ENCODE peak calls at places on chromosomes 2 and 18, in ten cellular contexts. W, F, Y, A, P, G, S, Z, U and E are unnamed samples.

GRCh38 chr18:5975111-5975622 is 79.8 kb upstream of the TMEM200C start:
- DNase-seq in W (no peak), Y (no peak), G (no peak), S (no peak), A (no peak), F (no peak), U (peak), Z (no peak), P (no peak), E (no peak)

GRCh38 chr2:53505814-53506213 is 261.8 kb upstream of the CHAC2 start:
- DNase-seq in U (no peak), S (no peak), Y (no peak), Z (no peak), G (no peak), W (no peak), A (no peak), P (no peak), F (no peak), E (peak)

GRCh38 chr2:142065700-142066099 is 65.1 kb downstream of the LRP1B start:
- DNase-seq in Y (no peak), U (no peak), W (no peak), P (no peak), F (no peak), A (no peak), G (no peak), Z (no peak), S (no peak), E (no peak)

GRCh38 chr2:157460897-157461296 is 17.0 kb upstream of the CYTIP start:
- DNase-seq in P (no peak), W (no peak), S (no peak), Y (no peak), A (no peak), G (no peak), Z (no peak), U (no peak), F (no peak), E (no peak)

GRCh38 chr2:98479959-98480524 is 35.4 kb downstream of the INPP4A start:
- DNase-seq in S (peak), Z (no peak), G (no peak), A (no peak), U (no peak), W (no peak), Y (peak), P (peak), F (no peak), E (no peak)

GRCh38 chr2:175571078-175571653 is 389.7 kb upstream of the ATP5MC3 start:
- DNase-seq in A (no peak), P (no peak), S (no peak), W (no peak), Z (no peak), U (no peak), F (no peak), Y (no peak), G (no peak), E (no peak)

GRCh38 chr18:6497543-6497942 is 82.8 kb upstream of the L3MBTL4 start:
- DNase-seq in P (no peak), S (no peak), F (no peak), W (no peak), Z (no peak), U (no peak), Y (no peak), G (no peak), A (no peak), E (no peak)

GRCh38 chr2:100809486-100809885 is 10.5 kb upstream of the NPAS2 start:
- DNase-seq in P (no peak), Y (no peak), S (no peak), Z (no peak), U (no peak), W (no peak), A (no peak), G (no peak), F (no peak), E (no peak)

DNA sequence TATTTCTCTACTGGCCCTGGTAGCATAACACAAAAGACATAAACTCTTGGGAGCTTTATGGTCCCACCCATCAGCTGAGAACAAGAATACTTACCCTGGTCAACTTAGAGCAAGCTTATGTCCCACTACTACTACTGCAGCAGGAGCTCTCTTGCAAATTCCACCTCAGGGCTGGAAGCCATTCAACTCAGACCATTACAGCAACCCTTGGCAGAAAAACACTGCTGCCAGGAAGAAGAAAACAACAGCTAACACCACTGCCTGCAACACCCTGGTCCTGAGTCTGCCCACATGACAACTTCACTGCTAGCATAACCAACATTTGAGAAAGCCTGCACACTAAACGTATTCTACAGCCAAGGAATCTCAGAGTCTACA is 28.2 kb downstream of the SULT1C2 start:
- DNase-seq in Z (no peak), Y (no peak), S (no peak), U (peak), A (no peak), G (no peak), W (no peak), F (no peak), P (no peak), E (no peak)
- H3K4me3 ChIP-seq in Z (no peak), Y (no peak), S (no peak), U (no peak), A (no peak), G (no peak), W (no peak), F (no peak), P (no peak), E (no peak)

DNA sequence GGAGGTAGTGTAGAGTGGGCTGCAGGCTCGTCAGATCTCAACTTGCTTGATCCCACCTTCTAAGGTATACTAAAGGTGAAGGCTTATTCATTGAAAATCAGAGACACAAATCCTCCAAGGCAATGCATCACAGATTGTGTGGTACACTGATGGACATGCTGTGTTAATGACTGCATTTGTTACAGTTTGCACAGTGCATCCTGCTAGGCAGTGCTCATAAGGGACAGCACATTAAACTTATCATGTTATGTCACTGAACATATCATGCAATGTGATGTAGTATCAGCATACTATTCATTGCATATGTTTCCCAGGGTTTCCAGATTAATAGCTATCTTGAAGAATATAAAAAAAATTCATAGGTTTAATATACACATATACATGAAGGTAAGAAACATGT is 225.3 kb downstream of the NCKAP5 start:
- DNase-seq in U (no peak), Z (no peak), S (no peak), P (no peak), W (no peak), G (no peak), F (no peak), A (no peak), Y (no peak), E (no peak)
- H3K4me3 ChIP-seq in U (no peak), Z (no peak), S (no peak), P (no peak), W (no peak), G (no peak), F (no peak), A (no peak), Y (no peak), E (no peak)

DNA sequence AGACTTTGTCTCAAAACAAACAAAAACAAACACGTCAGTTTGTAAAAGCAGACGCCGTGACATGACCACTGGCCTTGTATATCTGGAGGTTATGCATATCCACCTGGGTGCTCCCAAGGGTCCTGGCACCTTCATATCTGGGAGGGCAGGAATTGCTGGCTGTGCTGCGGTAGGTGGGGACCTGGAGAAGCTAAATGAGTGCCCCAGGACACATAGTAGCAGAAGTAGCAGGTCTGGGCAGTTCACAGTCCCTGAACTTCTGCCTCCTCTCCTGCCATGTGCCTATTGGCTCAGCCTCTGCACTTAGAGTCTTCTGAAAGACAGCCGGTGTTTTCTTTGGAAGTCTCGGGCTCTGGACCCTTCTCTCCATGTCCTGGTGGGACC is 30.9 kb upstream of the IL1R2 start:
- DNase-seq in P (peak), A (no peak), F (no peak), U (no peak), W (no peak), Z (no peak), G (no peak), Y (no peak), S (no peak), E (no peak)
- H3K4me3 ChIP-seq in P (no peak), A (no peak), F (no peak), U (no peak), W (no peak), Z (no peak), G (no peak), Y (no peak), S (no peak), E (no peak)

DNA sequence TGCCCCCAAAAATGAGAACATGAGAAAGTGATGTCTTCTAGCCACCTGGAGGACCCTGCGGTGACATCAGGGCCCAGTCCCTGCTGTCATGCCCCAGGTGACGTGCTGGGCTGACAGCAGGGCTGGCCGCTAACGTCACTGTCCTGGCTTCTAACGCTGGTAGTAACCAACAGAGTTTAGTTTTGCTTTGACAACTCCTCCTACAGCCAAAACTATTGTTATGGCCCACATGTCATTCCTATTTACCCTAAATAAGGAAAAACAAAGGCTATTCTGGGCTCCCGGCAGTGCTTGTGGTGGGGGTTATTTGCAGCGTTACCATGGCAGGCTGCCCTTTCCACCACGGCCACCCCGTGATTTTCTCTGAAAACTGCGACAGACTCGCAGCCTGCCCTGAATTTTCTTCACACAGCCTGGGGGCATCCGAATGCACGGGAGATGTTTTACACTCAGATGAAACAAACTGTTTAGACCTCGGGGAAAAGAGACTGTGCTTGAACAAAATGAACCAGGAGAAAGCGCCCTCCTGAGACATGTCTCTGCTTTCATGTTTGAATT is 115.2 kb downstream of the FAM210A start:
- DNase-seq in Y (peak), G (no peak), U (peak), S (no peak), A (peak), P (peak), W (no peak), Z (no peak), F (no peak), E (no peak)
- H3K4me3 ChIP-seq in Y (peak), G (peak), U (peak), S (peak), A (peak), P (no peak), W (peak), Z (no peak), F (peak), E (no peak)

GRCh38 chr2:108271691-108272253 is 16.9 kb upstream of the SULT1C2 start:
- DNase-seq in G (no peak), W (no peak), P (no peak), Y (no peak), U (peak), S (no peak), Z (peak), F (peak), A (no peak), E (no peak)
- H3K4me3 ChIP-seq in G (no peak), W (no peak), P (no peak), Y (peak), U (peak), S (peak), Z (peak), F (no peak), A (no peak), E (no peak)